ENCODE peak calls at places on chromosomes 12 and 14, in six cellular contexts. One of them, this sample, is unnamed.

GRCh38 chr12:117033382-117034045 is 65.7 kb downstream of the TESC start:
- DNase-seq in esophagus squamous epithelium: no peak
- DNase-seq in body of pancreas: peak; percentile 85
- DNase-seq in Karpas-422: no peak
- DNase-seq in ovary: peak; percentile 42
- DNase-seq in adrenal gland: no peak
- DNase-seq in this sample: no peak

GRCh38 chr14:95301527-95302187 is 18.1 kb downstream of the CLMN start:
- DNase-seq in esophagus squamous epithelium: no peak
- DNase-seq in body of pancreas: no peak
- DNase-seq in Karpas-422: no peak
- DNase-seq in ovary: no peak
- DNase-seq in adrenal gland: no peak
- DNase-seq in this sample: no peak

GRCh38 chr12:100959481-100959880 is 164.9 kb downstream of the ANO4 start:
- DNase-seq in esophagus squamous epithelium: no peak
- DNase-seq in body of pancreas: no peak
- DNase-seq in Karpas-422: no peak
- DNase-seq in ovary: no peak
- DNase-seq in adrenal gland: no peak
- DNase-seq in this sample: no peak

GRCh38 chr14:103685276-103686211 is 29.7 kb downstream of the XRCC3 start:
- DNase-seq in esophagus squamous epithelium: no peak
- DNase-seq in body of pancreas: no peak
- DNase-seq in Karpas-422: no peak
- DNase-seq in ovary: no peak
- DNase-seq in adrenal gland: no peak
- DNase-seq in this sample: no peak

GRCh38 chr12:15700595-15700994 is 88.6 kb downstream of the EPS8 start:
- DNase-seq in esophagus squamous epithelium: no peak
- DNase-seq in body of pancreas: no peak
- DNase-seq in Karpas-422: no peak
- DNase-seq in ovary: no peak
- DNase-seq in adrenal gland: no peak
- DNase-seq in this sample: no peak

GRCh38 chr14:93970967-93971634 is 5.3 kb downstream of the ASB2 start:
- DNase-seq in esophagus squamous epithelium: no peak
- DNase-seq in body of pancreas: no peak
- DNase-seq in Karpas-422: peak; percentile 86
- DNase-seq in ovary: no peak
- DNase-seq in adrenal gland: no peak
- DNase-seq in this sample: no peak

GRCh38 chr12:48615681-48616080 is 45.8 kb upstream of the LALBA start:
- DNase-seq in esophagus squamous epithelium: no peak
- DNase-seq in body of pancreas: no peak
- DNase-seq in Karpas-422: no peak
- DNase-seq in ovary: no peak
- DNase-seq in adrenal gland: no peak
- DNase-seq in this sample: no peak

GRCh38 chr14:102075155-102075554 is 11.7 kb downstream of the HSP90AA1 start:
- DNase-seq in esophagus squamous epithelium: no peak
- DNase-seq in body of pancreas: no peak
- DNase-seq in Karpas-422: peak; percentile 74
- DNase-seq in ovary: no peak
- DNase-seq in adrenal gland: no peak
- DNase-seq in this sample: no peak

GRCh38 chr12:92133166-92133565 is 12.5 kb downstream of the BTG1 start:
- DNase-seq in esophagus squamous epithelium: no peak
- DNase-seq in body of pancreas: no peak
- DNase-seq in Karpas-422: no peak
- DNase-seq in ovary: no peak
- DNase-seq in adrenal gland: no peak
- DNase-seq in this sample: no peak

GRCh38 chr12:131836193-131836592 is 8.0 kb downstream of the MMP17 start:
- DNase-seq in esophagus squamous epithelium: no peak
- DNase-seq in body of pancreas: no peak
- DNase-seq in Karpas-422: no peak
- DNase-seq in ovary: no peak
- DNase-seq in adrenal gland: no peak
- DNase-seq in this sample: no peak

GRCh38 chr14:75242546-75243273 is 35.9 kb upstream of the FOS start:
- DNase-seq in esophagus squamous epithelium: no peak
- DNase-seq in body of pancreas: no peak
- DNase-seq in Karpas-422: no peak
- DNase-seq in ovary: no peak
- DNase-seq in adrenal gland: no peak
- DNase-seq in this sample: no peak

GRCh38 chr12:2876431-2877046 is 435 bp downstream of the FOXM1 start:
- DNase-seq in esophagus squamous epithelium: no peak
- DNase-seq in body of pancreas: no peak
- DNase-seq in Karpas-422: peak; percentile 72
- DNase-seq in ovary: no peak
- DNase-seq in adrenal gland: no peak
- DNase-seq in this sample: no peak

GRCh38 chr12:123991402-123991951 is 18.5 kb downstream of the ZNF664 start:
- DNase-seq in esophagus squamous epithelium: no peak
- DNase-seq in body of pancreas: no peak
- DNase-seq in Karpas-422: no peak
- DNase-seq in ovary: no peak
- DNase-seq in adrenal gland: no peak
- DNase-seq in this sample: no peak
- H3K4me1 ChIP-seq in esophagus squamous epithelium: peaks cover 65% of the 10 kb centered on the region
- H3K4me1 ChIP-seq in body of pancreas: peaks cover 64% of the 10 kb centered on the region
- H3K4me1 ChIP-seq in Karpas-422: peaks cover 31% of the 10 kb centered on the region
- H3K4me1 ChIP-seq in ovary: no peaks in the 10 kb centered on the region
- H3K4me1 ChIP-seq in adrenal gland: no peaks in the 10 kb centered on the region
- H3K4me1 ChIP-seq in this sample: peaks cover 7% of the 10 kb centered on the region

GRCh38 chr12:120366341-120366705 is 2.6 kb downstream of the MSI1 start:
- DNase-seq in esophagus squamous epithelium: no peak
- DNase-seq in body of pancreas: no peak
- DNase-seq in Karpas-422: no peak
- DNase-seq in ovary: no peak
- DNase-seq in adrenal gland: no peak
- DNase-seq in this sample: no peak
- H3K4me3 ChIP-seq in esophagus squamous epithelium: no peak overlapping the region
- H3K4me3 ChIP-seq in body of pancreas: no peak overlapping the region
- H3K4me3 ChIP-seq in Karpas-422: no peak overlapping the region
- H3K4me3 ChIP-seq in ovary: no peak overlapping the region
- H3K4me3 ChIP-seq in adrenal gland: no peak overlapping the region
- H3K4me3 ChIP-seq in this sample: no peak overlapping the region

GRCh38 chr12:115455268-115455681 is 771.3 kb upstream of the TBX3 start:
- DNase-seq in esophagus squamous epithelium: no peak
- DNase-seq in body of pancreas: no peak
- DNase-seq in Karpas-422: no peak
- DNase-seq in ovary: no peak
- DNase-seq in adrenal gland: no peak
- DNase-seq in this sample: no peak

GRCh38 chr12:115450710-115451109 is 766.7 kb upstream of the TBX3 start:
- DNase-seq in esophagus squamous epithelium: no peak
- DNase-seq in body of pancreas: no peak
- DNase-seq in Karpas-422: no peak
- DNase-seq in ovary: no peak
- DNase-seq in adrenal gland: no peak
- DNase-seq in this sample: no peak

GRCh38 chr12:115451785-115452736 is 768.1 kb upstream of the TBX3 start:
- DNase-seq in esophagus squamous epithelium: no peak
- DNase-seq in body of pancreas: peak; percentile 61
- DNase-seq in Karpas-422: no peak
- DNase-seq in ovary: peak; percentile 46
- DNase-seq in adrenal gland: peak; percentile 61
- DNase-seq in this sample: no peak

GRCh38 chr12:115451151-115451784 is 767.3 kb upstream of the TBX3 start:
- DNase-seq in esophagus squamous epithelium: no peak
- DNase-seq in body of pancreas: no peak
- DNase-seq in Karpas-422: no peak
- DNase-seq in ovary: no peak
- DNase-seq in adrenal gland: no peak
- DNase-seq in this sample: no peak

DNA sequence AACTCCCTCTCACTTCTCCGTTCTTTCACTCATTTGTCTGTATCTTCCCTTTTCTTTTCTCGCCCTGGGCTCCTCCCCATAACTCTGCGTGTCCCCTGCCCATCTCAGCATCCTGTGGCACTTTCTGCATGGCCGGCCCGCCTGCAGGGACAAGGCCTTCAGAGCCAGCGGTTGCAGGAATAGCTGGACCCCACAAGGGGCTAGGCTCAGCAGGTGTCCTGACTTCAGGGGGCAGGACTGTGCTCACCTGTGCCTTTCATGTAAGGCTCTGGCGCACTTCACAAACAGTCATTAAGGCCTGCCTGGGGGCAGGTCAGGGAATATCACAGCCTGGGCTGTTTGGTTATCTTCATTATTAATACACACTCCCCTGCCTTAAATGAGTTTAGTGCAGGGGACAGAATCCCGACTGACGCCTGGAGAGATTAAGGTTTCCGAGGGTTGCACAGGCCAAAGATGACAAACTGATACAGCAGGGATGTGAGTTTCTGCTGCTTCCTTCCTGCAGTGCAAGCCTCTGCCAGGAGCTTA is 768.8 kb upstream of the TBX3 start:
- DNase-seq in esophagus squamous epithelium: no peak
- DNase-seq in body of pancreas: no peak
- DNase-seq in Karpas-422: no peak
- DNase-seq in ovary: no peak
- DNase-seq in adrenal gland: no peak
- DNase-seq in this sample: no peak
- H3K27me3 ChIP-seq in esophagus squamous epithelium: no peaks in the 10 kb centered on the region
- H3K27me3 ChIP-seq in body of pancreas: no peaks in the 10 kb centered on the region
- H3K27me3 ChIP-seq in Karpas-422: no peaks in the 10 kb centered on the region
- H3K27me3 ChIP-seq in ovary: no peaks in the 10 kb centered on the region
- H3K27me3 ChIP-seq in adrenal gland: no peaks in the 10 kb centered on the region
- H3K27me3 ChIP-seq in this sample: no peaks in the 10 kb centered on the region

GRCh38 chr12:110012659-110013058 is 13.4 kb downstream of the ANKRD13A start:
- DNase-seq in esophagus squamous epithelium: no peak
- DNase-seq in body of pancreas: no peak
- DNase-seq in Karpas-422: no peak
- DNase-seq in ovary: no peak
- DNase-seq in adrenal gland: no peak
- DNase-seq in this sample: no peak
- H3K4me1 ChIP-seq in esophagus squamous epithelium: peaks cover 19% of the 10 kb centered on the region
- H3K4me1 ChIP-seq in body of pancreas: no peaks in the 10 kb centered on the region
- H3K4me1 ChIP-seq in Karpas-422: peaks cover 61% of the 10 kb centered on the region
- H3K4me1 ChIP-seq in ovary: peaks cover 3% of the 10 kb centered on the region
- H3K4me1 ChIP-seq in adrenal gland: peaks cover 5% of the 10 kb centered on the region
- H3K4me1 ChIP-seq in this sample: peaks cover 14% of the 10 kb centered on the region

GRCh38 chr12:13177896-13178295 is 18.6 kb upstream of the EMP1 start:
- DNase-seq in esophagus squamous epithelium: no peak
- DNase-seq in body of pancreas: no peak
- DNase-seq in Karpas-422: no peak
- DNase-seq in ovary: no peak
- DNase-seq in adrenal gland: no peak
- DNase-seq in this sample: no peak

GRCh38 chr12:13175499-13175898 is 21.0 kb upstream of the EMP1 start:
- DNase-seq in esophagus squamous epithelium: no peak
- DNase-seq in body of pancreas: no peak
- DNase-seq in Karpas-422: no peak
- DNase-seq in ovary: no peak
- DNase-seq in adrenal gland: no peak
- DNase-seq in this sample: no peak

GRCh38 chr12:13178568-13179158 is 17.9 kb upstream of the EMP1 start:
- DNase-seq in esophagus squamous epithelium: no peak
- DNase-seq in body of pancreas: no peak
- DNase-seq in Karpas-422: no peak
- DNase-seq in ovary: peak; percentile 63
- DNase-seq in adrenal gland: peak; percentile 63
- DNase-seq in this sample: no peak

GRCh38 chr12:13177373-13177772 is 19.2 kb upstream of the EMP1 start:
- DNase-seq in esophagus squamous epithelium: no peak
- DNase-seq in body of pancreas: no peak
- DNase-seq in Karpas-422: no peak
- DNase-seq in ovary: no peak
- DNase-seq in adrenal gland: no peak
- DNase-seq in this sample: no peak

DNA sequence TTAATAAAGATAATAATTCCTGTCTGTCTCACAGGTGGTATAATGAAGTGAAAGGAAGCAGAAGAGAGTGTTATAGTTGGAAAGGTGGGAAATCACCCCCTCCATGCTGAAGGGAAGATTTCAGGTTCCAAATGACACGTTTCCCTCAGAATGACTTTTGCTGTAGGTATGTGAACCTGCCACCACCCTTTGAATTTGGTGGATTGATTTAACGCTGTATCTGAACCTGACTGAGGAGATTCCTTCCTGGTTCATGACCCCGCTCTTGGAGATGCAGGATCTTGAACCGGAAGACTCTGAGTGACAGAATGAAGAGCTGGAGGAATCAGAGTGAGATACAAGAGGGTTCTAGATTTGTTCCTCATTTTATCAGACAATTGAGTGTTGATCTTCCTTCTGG is 20.3 kb upstream of the EMP1 start:
- DNase-seq in esophagus squamous epithelium: no peak
- DNase-seq in body of pancreas: no peak
- DNase-seq in Karpas-422: no peak
- DNase-seq in ovary: no peak
- DNase-seq in adrenal gland: no peak
- DNase-seq in this sample: no peak
- H3K4me3 ChIP-seq in esophagus squamous epithelium: no peak overlapping the region
- H3K4me3 ChIP-seq in body of pancreas: no peak overlapping the region
- H3K4me3 ChIP-seq in Karpas-422: no peak overlapping the region
- H3K4me3 ChIP-seq in ovary: no peak overlapping the region
- H3K4me3 ChIP-seq in adrenal gland: no peak overlapping the region
- H3K4me3 ChIP-seq in this sample: no peak overlapping the region

This sample was measured in CD8-positive, alpha-beta memory T cell.